ENCODE peak calls at places on chromosomes 7 and 10, in seven cellular contexts. One of them, this sample, is unnamed.

GRCh38 chr10:116688241-116688711 is 54.1 kb downstream of the HSPA12A start:
- DNase-seq in GM23248: peak
- DNase-seq in neural crest cell: no peak
- DNase-seq in upper lobe of right lung: peak
- DNase-seq in HTR-8/SVneo: no peak
- DNase-seq in stimulated activated CD8-positive, alpha-beta memory T cell treated with anti-CD3 and anti-CD28 coated beads, Interleukin-12 subunit alpha, Interleukin-12 subunit beta, amount 100 ng/mL, for 1 hour: no peak
- DNase-seq in GM19239: no peak
- DNase-seq in this sample: peak

GRCh38 chr7:55570218-55570873 is 2.0 kb downstream of the VOPP1 start:
- DNase-seq in GM23248: peak
- DNase-seq in neural crest cell: no peak
- DNase-seq in upper lobe of right lung: no peak
- DNase-seq in HTR-8/SVneo: no peak
- DNase-seq in stimulated activated CD8-positive, alpha-beta memory T cell treated with anti-CD3 and anti-CD28 coated beads, Interleukin-12 subunit alpha, Interleukin-12 subunit beta, amount 100 ng/mL, for 1 hour: no peak
- DNase-seq in GM19239: no peak
- DNase-seq in this sample: no peak

GRCh38 chr7:30915751-30916150 is 4.1 kb downstream of the AQP1 start:
- DNase-seq in GM23248: no peak
- DNase-seq in neural crest cell: no peak
- DNase-seq in upper lobe of right lung: no peak
- DNase-seq in HTR-8/SVneo: no peak
- DNase-seq in stimulated activated CD8-positive, alpha-beta memory T cell treated with anti-CD3 and anti-CD28 coated beads, Interleukin-12 subunit alpha, Interleukin-12 subunit beta, amount 100 ng/mL, for 1 hour: no peak
- DNase-seq in GM19239: no peak
- DNase-seq in this sample: no peak

GRCh38 chr7:103394566-103394965 is 47.1 kb downstream of the PSMC2 start:
- DNase-seq in GM23248: no peak
- DNase-seq in neural crest cell: no peak
- DNase-seq in upper lobe of right lung: no peak
- DNase-seq in HTR-8/SVneo: no peak
- DNase-seq in stimulated activated CD8-positive, alpha-beta memory T cell treated with anti-CD3 and anti-CD28 coated beads, Interleukin-12 subunit alpha, Interleukin-12 subunit beta, amount 100 ng/mL, for 1 hour: no peak
- DNase-seq in GM19239: no peak
- DNase-seq in this sample: no peak

GRCh38 chr7:151014950-151015349 is 9.3 kb downstream of the ATG9B start:
- DNase-seq in GM23248: peak
- DNase-seq in neural crest cell: no peak
- DNase-seq in upper lobe of right lung: no peak
- DNase-seq in HTR-8/SVneo: no peak
- DNase-seq in stimulated activated CD8-positive, alpha-beta memory T cell treated with anti-CD3 and anti-CD28 coated beads, Interleukin-12 subunit alpha, Interleukin-12 subunit beta, amount 100 ng/mL, for 1 hour: no peak
- DNase-seq in GM19239: no peak
- DNase-seq in this sample: peak

GRCh38 chr10:13472359-13472758 is 56.5 kb downstream of the BEND7 start:
- DNase-seq in GM23248: no peak
- DNase-seq in neural crest cell: no peak
- DNase-seq in upper lobe of right lung: no peak
- DNase-seq in HTR-8/SVneo: no peak
- DNase-seq in stimulated activated CD8-positive, alpha-beta memory T cell treated with anti-CD3 and anti-CD28 coated beads, Interleukin-12 subunit alpha, Interleukin-12 subunit beta, amount 100 ng/mL, for 1 hour: no peak
- DNase-seq in GM19239: no peak
- DNase-seq in this sample: no peak

GRCh38 chr10:71766717-71767419 is 6.5 kb downstream of the VSIR start:
- DNase-seq in GM23248: peak
- DNase-seq in neural crest cell: no peak
- DNase-seq in upper lobe of right lung: peak
- DNase-seq in HTR-8/SVneo: peak
- DNase-seq in stimulated activated CD8-positive, alpha-beta memory T cell treated with anti-CD3 and anti-CD28 coated beads, Interleukin-12 subunit alpha, Interleukin-12 subunit beta, amount 100 ng/mL, for 1 hour: no peak
- DNase-seq in GM19239: no peak
- DNase-seq in this sample: peak

GRCh38 chr7:18356195-18356645 is 139.3 kb upstream of the HDAC9 start:
- DNase-seq in GM23248: peak
- DNase-seq in neural crest cell: peak
- DNase-seq in upper lobe of right lung: no peak
- DNase-seq in HTR-8/SVneo: peak
- DNase-seq in stimulated activated CD8-positive, alpha-beta memory T cell treated with anti-CD3 and anti-CD28 coated beads, Interleukin-12 subunit alpha, Interleukin-12 subunit beta, amount 100 ng/mL, for 1 hour: no peak
- DNase-seq in GM19239: peak
- DNase-seq in this sample: peak

GRCh38 chr10:119205926-119206602 is 1.3 kb upstream of the GRK5 start:
- DNase-seq in GM23248: no peak
- DNase-seq in neural crest cell: peak
- DNase-seq in upper lobe of right lung: peak
- DNase-seq in HTR-8/SVneo: no peak
- DNase-seq in stimulated activated CD8-positive, alpha-beta memory T cell treated with anti-CD3 and anti-CD28 coated beads, Interleukin-12 subunit alpha, Interleukin-12 subunit beta, amount 100 ng/mL, for 1 hour: peak
- DNase-seq in GM19239: peak
- DNase-seq in this sample: no peak

GRCh38 chr10:103616705-103617361 is 123.3 kb downstream of the NEURL1 start:
- DNase-seq in GM23248: peak
- DNase-seq in neural crest cell: no peak
- DNase-seq in upper lobe of right lung: no peak
- DNase-seq in HTR-8/SVneo: no peak
- DNase-seq in stimulated activated CD8-positive, alpha-beta memory T cell treated with anti-CD3 and anti-CD28 coated beads, Interleukin-12 subunit alpha, Interleukin-12 subunit beta, amount 100 ng/mL, for 1 hour: no peak
- DNase-seq in GM19239: no peak
- DNase-seq in this sample: peak

This sample was measured in LHCN-M2.